ENCODE peak calls at places on chromosome 5, in five cellular contexts. W is mesenchymal stem cell, X is H9, G is H1, T is trophoblast cell. U is an unnamed sample.

GRCh38 chr5:138745268-138745667 is 8.0 kb upstream of the CTNNA1 start:
- DNase-seq in W (no peak), X (no peak), G (no peak), T (peak; percentile 73), U (no peak)

GRCh38 chr5:158899792-158900191 is 199.9 kb downstream of the EBF1 start:
- DNase-seq in W (no peak), X (no peak), G (no peak), T (no peak), U (no peak)

GRCh38 chr5:142100307-142100706 is 8.3 kb upstream of the NDFIP1 start:
- DNase-seq in W (no peak), X (no peak), G (no peak), T (no peak), U (no peak)

GRCh38 chr5:150053231-150053626 is 33.1 kb downstream of the CSF1R start:
- DNase-seq in W (peak; percentile 87), X (no peak), G (no peak), T (peak; percentile 20), U (no peak)

GRCh38 chr5:74833537-74834266 is 32.5 kb downstream of the FAM169A start:
- DNase-seq in W (no peak), X (no peak), G (no peak), T (no peak), U (no peak)

GRCh38 chr5:128838631-128839030 is 126.7 kb upstream of the SLC27A6 start:
- DNase-seq in W (no peak), X (no peak), G (no peak), T (no peak), U (no peak)

GRCh38 chr5:56422060-56422762 is 189.1 kb upstream of the ANKRD55 start:
- DNase-seq in W (no peak), X (no peak), G (no peak), T (peak; percentile 61), U (no peak)

GRCh38 chr5:151618907-151619306 is 27.8 kb upstream of the FAT2 start:
- DNase-seq in W (no peak), X (no peak), G (no peak), T (no peak), U (no peak)

GRCh38 chr5:6475626-6476312 is 27.1 kb downstream of the UBE2QL1 start:
- DNase-seq in W (no peak), X (peak; percentile 95), G (peak; percentile 44), T (no peak), U (no peak)

GRCh38 chr5:3827624-3828023 is 232.0 kb downstream of the IRX1 start:
- DNase-seq in W (no peak), X (no peak), G (no peak), T (no peak), U (no peak)

GRCh38 chr5:138051441-138052296 is 18.8 kb upstream of the FAM13B start:
- DNase-seq in W (no peak), X (no peak), G (no peak), T (no peak), U (no peak)

GRCh38 chr5:149544199-149544472 is 7.1 kb downstream of the CSNK1A1 start:
- DNase-seq in W (no peak), X (no peak), G (no peak), T (no peak), U (no peak)

GRCh38 chr5:133679534-133679933 is 67.2 kb upstream of the FSTL4 start:
- DNase-seq in W (no peak), X (no peak), G (no peak), T (no peak), U (no peak)

GRCh38 chr5:133358271-133358670 is 254.1 kb downstream of the FSTL4 start:
- DNase-seq in W (no peak), X (no peak), G (no peak), T (no peak), U (no peak)

GRCh38 chr5:120808606-120809005 is 344.5 kb downstream of the PRR16 start:
- DNase-seq in W (no peak), X (no peak), G (no peak), T (no peak), U (no peak)

GRCh38 chr5:176612008-176612407 is 2.1 kb upstream of the GPRIN1 start:
- DNase-seq in W (no peak), X (no peak), G (no peak), T (no peak), U (no peak)

GRCh38 chr5:176616520-176616919 is 6.6 kb upstream of the GPRIN1 start:
- DNase-seq in W (no peak), X (no peak), G (no peak), T (no peak), U (no peak)

GRCh38 chr5:176612855-176613254 is 2.9 kb upstream of the GPRIN1 start:
- DNase-seq in W (no peak), X (no peak), G (no peak), T (peak; percentile 58), U (no peak)

GRCh38 chr5:176611435-176611834 is 1.5 kb upstream of the GPRIN1 start:
- DNase-seq in W (peak; percentile 86), X (peak; percentile 77), G (no peak), T (peak; percentile 67), U (peak; percentile 71)

GRCh38 chr5:176614805-176615478 is 5.0 kb upstream of the GPRIN1 start:
- DNase-seq in W (peak; percentile 79), X (no peak), G (no peak), T (no peak), U (no peak)
- H3K9ac ChIP-seq in W (peak overlapping the region; percentile 43), X (no peak overlapping the region), G (no peak overlapping the region), T (no peak overlapping the region), U (no peak overlapping the region)

GRCh38 chr5:83988293-83988685 is 267.6 kb upstream of the HAPLN1 start:
- DNase-seq in W (no peak), X (no peak), G (no peak), T (no peak), U (no peak)
- H2BK12ac ChIP-seq in W (no peak overlapping the region), X (no peak overlapping the region), G (no peak overlapping the region), T (no peak overlapping the region), U (no peak overlapping the region)

GRCh38 chr5:67652212-67652611 is 455.6 kb upstream of the CD180 start:
- DNase-seq in W (no peak), X (no peak), G (no peak), T (no peak), U (no peak)
- H3K4me2 ChIP-seq in W (no peak overlapping the region), X (no peak overlapping the region), G (no peak overlapping the region), T (no peak overlapping the region), U (no peak overlapping the region)

DNA sequence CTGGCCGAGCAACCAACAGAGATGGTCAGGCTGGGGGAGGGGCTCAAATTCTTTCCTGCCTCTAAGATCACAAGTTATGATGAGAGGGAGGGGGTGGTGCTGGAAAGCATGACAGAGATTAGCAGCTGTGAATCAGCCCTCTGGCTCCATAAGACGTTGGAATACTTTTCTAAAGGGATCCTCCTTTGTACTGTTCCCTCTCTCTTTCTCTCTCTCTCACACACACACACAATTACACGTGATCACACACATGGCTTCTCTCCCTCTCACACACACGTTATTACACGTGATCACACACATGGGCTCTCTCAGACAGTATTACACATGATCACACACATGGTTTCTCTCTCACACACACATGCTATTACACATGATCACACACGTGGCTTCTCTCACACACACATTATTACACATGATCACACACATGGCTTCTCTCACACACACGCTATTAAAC is at the start of gene SLC45A2:
- DNase-seq in W (peak; percentile 33), X (no peak), G (no peak), T (no peak), U (no peak)
- H3K9ac ChIP-seq in W (no peak within 1 kb of the TSS), X (no peak within 1 kb of the TSS), G (no peak within 1 kb of the TSS), T (no peak within 1 kb of the TSS), U (peak within 1 kb of the TSS; percentile 36)

DNA sequence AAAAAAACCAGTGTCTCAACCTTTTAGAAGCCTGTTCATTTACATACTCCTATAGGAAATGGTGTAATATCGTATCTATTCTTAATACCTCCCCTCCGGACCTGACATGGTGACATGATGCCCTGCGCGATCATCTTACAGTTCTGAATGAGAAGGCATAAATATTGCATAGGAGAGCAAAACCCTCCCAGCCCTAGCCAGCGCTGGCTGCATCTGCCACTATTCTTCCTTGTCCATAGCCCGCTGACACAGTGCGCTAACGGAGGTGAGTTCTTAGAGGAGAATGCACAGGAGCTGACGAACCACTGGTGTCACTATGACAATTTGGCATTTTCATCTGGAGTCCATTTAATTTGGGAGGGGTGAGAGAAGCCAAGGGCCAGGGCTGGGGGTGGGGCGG is 290.1 kb downstream of the EFNA5 start:
- DNase-seq in W (no peak), X (no peak), G (no peak), T (no peak), U (no peak)
- H2BK12ac ChIP-seq in W (no peak overlapping the region), X (no peak overlapping the region), G (no peak overlapping the region), T (no peak overlapping the region), U (no peak overlapping the region)

U was measured in neuronal stem cell.